ENCODE peak calls at places on chromosome 16, in six cellular contexts. O is AG04450; W is HCT116; F is CD8-positive, alpha-beta T cell; U is esophagus muscularis mucosa; Y is heart left ventricle. D is an unnamed sample. For H3K27me3, the result is how much of the 10 kb centered on the place peaks cover.

GRCh38 chr16:58933186-58933585 is 199.1 kb upstream of the GOT2 start:
- DNase-seq in U (no peak), O (no peak), W (no peak), Y (no peak), F (no peak), D (no peak)

GRCh38 chr16:8588703-8589292 is 1.5 kb downstream of the TMEM114 start:
- DNase-seq in F (no peak), O (no peak), Y (no peak), U (no peak), W (no peak), D (no peak)

GRCh38 chr16:19851476-19851875 is 33.2 kb downstream of the GPRC5B start:
- DNase-seq in O (no peak), F (no peak), Y (peak), W (no peak), U (no peak), D (no peak)

GRCh38 chr16:85562102-85562786 is 50.9 kb upstream of the GSE1 start:
- DNase-seq in O (no peak), F (no peak), W (no peak), Y (no peak), U (no peak), D (no peak)

GRCh38 chr16:48231675-48232214 is 12.4 kb upstream of the LONP2 start:
- DNase-seq in Y (no peak), O (peak), W (peak), F (no peak), U (no peak), D (no peak)

GRCh38 chr16:9836118-9836736 is 346.0 kb downstream of the GRIN2A start:
- DNase-seq in O (no peak), F (no peak), Y (no peak), U (peak), W (no peak), D (no peak)

GRCh38 chr16:30485818-30486436 is 13.4 kb downstream of the ITGAL start:
- DNase-seq in F (no peak), O (no peak), U (no peak), Y (no peak), W (no peak), D (no peak)

GRCh38 chr16:50520451-50521245 is 27.5 kb upstream of the NKD1 start:
- DNase-seq in U (peak), O (no peak), Y (no peak), F (no peak), W (no peak), D (no peak)

GRCh38 chr16:22901563-22901962 is 87.6 kb downstream of the HS3ST2 start:
- DNase-seq in O (no peak), U (no peak), F (no peak), W (no peak), Y (no peak), D (no peak)

GRCh38 chr16:84941916-84942315 is 69.4 kb downstream of the ZDHHC7 start:
- DNase-seq in O (no peak), Y (no peak), W (no peak), F (no peak), U (no peak), D (no peak)

GRCh38 chr16:68902376-68903345 is 59.3 kb downstream of the TANGO6 start:
- DNase-seq in U (no peak), Y (no peak), F (no peak), W (peak), O (peak), D (no peak)

GRCh38 chr16:49462989-49463371 is 89.4 kb downstream of the C16orf78 start:
- DNase-seq in O (no peak), W (no peak), F (no peak), U (peak), Y (no peak), D (no peak)

GRCh38 chr16:57640185-57640584 is 11.8 kb downstream of the ADGRG1 start:
- DNase-seq in F (no peak), U (no peak), Y (no peak), O (no peak), W (no peak), D (no peak)

GRCh38 chr16:10277597-10277996 is 95.4 kb upstream of the GRIN2A start:
- DNase-seq in W (no peak), O (no peak), U (no peak), Y (no peak), F (no peak), D (no peak)

GRCh38 chr16:84618428-84619102 is 687 bp upstream of the COTL1 start:
- DNase-seq in O (peak), U (no peak), Y (no peak), W (peak), F (no peak), D (no peak)

GRCh38 chr16:86039606-86040005 is 140.6 kb downstream of the IRF8 start:
- DNase-seq in O (no peak), U (no peak), W (no peak), Y (no peak), F (no peak), D (no peak)

GRCh38 chr16:9446471-9447194 is 355.2 kb downstream of the HAPSTR1 start:
- DNase-seq in Y (peak), U (peak), O (no peak), F (no peak), W (no peak), D (no peak)

GRCh38 chr16:62540496-62540895 is 504.3 kb upstream of the CDH8 start:
- DNase-seq in W (no peak), U (no peak), O (no peak), Y (no peak), F (no peak), D (no peak)

GRCh38 chr16:68972720-68973119 is 129.4 kb downstream of the TANGO6 start:
- DNase-seq in U (no peak), W (no peak), O (peak), Y (no peak), F (no peak), D (no peak)

GRCh38 chr16:47431960-47432359 is 28.9 kb downstream of the ITFG1 start:
- DNase-seq in F (no peak), U (no peak), O (no peak), W (no peak), Y (no peak), D (no peak)

GRCh38 chr16:27448531-27449433 is 46.8 kb downstream of the IL21R start:
- DNase-seq in O (no peak), F (no peak), Y (no peak), U (no peak), W (no peak), D (no peak)

GRCh38 chr16:49661465-49662187 is 194.3 kb downstream of the ZNF423 start:
- DNase-seq in O (no peak), U (no peak), W (no peak), Y (no peak), F (no peak), D (no peak)

GRCh38 chr16:31213877-31214704 is at the start of gene TRIM72:
- DNase-seq in U (no peak), W (peak), F (no peak), O (no peak), Y (no peak), D (no peak)

GRCh38 chr16:9417898-9418297 is 326.5 kb downstream of the HAPSTR1 start:
- DNase-seq in W (no peak), U (no peak), F (no peak), Y (no peak), O (no peak), D (no peak)

GRCh38 chr16:48138543-48138942 is 17.2 kb downstream of the ABCC12 start:
- DNase-seq in Y (no peak), U (no peak), O (no peak), W (no peak), F (no peak), D (no peak)

GRCh38 chr16:9258423-9259051 is 167.1 kb downstream of the HAPSTR1 start:
- DNase-seq in W (peak), Y (peak), F (no peak), U (no peak), O (no peak), D (no peak)

GRCh38 chr16:53055603-53056527 is 1.1 kb downstream of the CHD9 start:
- DNase-seq in U (no peak), O (peak), F (no peak), W (no peak), Y (peak), D (no peak)

GRCh38 chr16:32116080-32116479 is 137.0 kb upstream of the TP53TG3D start:
- DNase-seq in W (no peak), F (no peak), O (no peak), Y (no peak), U (peak), D (no peak)

GRCh38 chr16:69131167-69131748 is 1.1 kb downstream of the CHTF8 start:
- DNase-seq in F (no peak), O (no peak), Y (no peak), W (no peak), U (no peak), D (no peak)

DNA sequence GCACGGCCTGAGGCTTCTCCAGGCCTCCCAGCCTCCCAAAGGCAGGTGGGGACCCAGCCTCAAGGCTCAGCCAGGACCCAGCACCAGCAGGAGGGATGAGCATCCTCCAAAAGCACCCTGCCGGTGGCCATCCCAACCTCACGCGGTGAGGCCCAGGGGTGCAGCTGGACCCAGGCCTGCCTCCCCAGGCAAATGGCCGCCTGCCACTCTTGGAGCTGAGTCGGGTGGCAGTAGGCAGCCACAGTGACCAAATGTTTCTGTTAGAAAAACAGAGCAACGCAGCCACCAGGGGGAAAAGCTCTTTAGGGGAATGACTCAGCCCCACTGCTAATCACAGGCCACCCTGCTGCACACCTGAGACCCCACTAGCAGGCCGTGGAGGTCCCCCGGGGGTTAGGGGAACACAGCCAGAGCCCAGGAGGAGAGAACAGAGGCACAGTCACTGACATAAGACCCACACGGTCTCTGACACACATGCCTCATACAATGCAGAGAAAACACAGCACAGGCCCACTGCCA is 12.5 kb downstream of the BCAR1 start:
- DNase-seq in W (no peak), O (no peak), F (no peak), U (no peak), Y (no peak), D (no peak)
- TF ChIP-seq CTCF in W (peak), O (peak), F (no peak), U (no peak), Y (no peak), D (no peak)

GRCh38 chr16:23949630-23950290 is 114.0 kb downstream of the PRKCB start:
- DNase-seq in F (peak), Y (no peak), U (no peak), W (no peak), O (no peak), D (peak)
- H3K27ac ChIP-seq in F (peak), Y (no peak), U (no peak), W (no peak), O (no peak), D (peak)

GRCh38 chr16:67542464-67542863 is 13.8 kb downstream of the RIPOR1 start:
- DNase-seq in Y (peak), W (peak), U (no peak), O (no peak), F (peak), D (peak)

GRCh38 chr16:67541391-67542263 is 13.0 kb downstream of the RIPOR1 start:
- DNase-seq in W (no peak), F (no peak), O (no peak), U (no peak), Y (peak), D (no peak)

GRCh38 chr16:67539271-67539670 is 10.6 kb downstream of the RIPOR1 start:
- DNase-seq in W (no peak), O (no peak), Y (no peak), U (no peak), F (no peak), D (no peak)

GRCh38 chr16:67539691-67540635 is 11.3 kb downstream of the RIPOR1 start:
- DNase-seq in Y (no peak), W (no peak), O (no peak), F (no peak), U (no peak), D (no peak)

DNA sequence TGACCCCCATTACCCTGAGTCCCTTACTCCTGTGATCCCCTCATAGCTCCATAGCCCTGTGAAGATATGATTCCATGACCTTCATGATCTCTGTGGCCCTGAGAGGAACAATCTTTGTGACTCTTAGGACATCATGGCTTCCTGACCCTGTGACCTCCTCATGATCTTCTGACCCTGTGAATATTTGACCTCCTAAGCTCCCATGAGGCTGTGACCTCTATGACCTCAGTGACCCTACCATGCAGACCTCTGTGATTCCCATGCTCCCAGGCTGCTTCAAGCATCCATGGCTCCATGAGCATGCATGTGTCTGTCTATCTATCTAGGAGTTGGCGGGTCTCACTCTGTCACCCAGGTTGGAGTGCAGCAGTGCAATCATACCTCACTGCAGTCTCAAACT is 12.1 kb downstream of the RIPOR1 start:
- DNase-seq in O (no peak), Y (no peak), U (no peak), F (no peak), W (no peak), D (no peak)
- H3K27me3 ChIP-seq in O (under half), Y (under half), U (under half), F (under half), W (under half), D (under half)

GRCh38 chr16:87053016-87053982 is 263.9 kb downstream of the C16orf95 start:
- DNase-seq in F (no peak), Y (no peak), W (no peak), O (no peak), U (no peak), D (no peak)
- TF ChIP-seq CTCF in F (no peak), Y (no peak), W (peak), O (peak), U (no peak), D (no peak)

GRCh38 chr16:11757671-11758545 is 15.3 kb upstream of the TXNDC11 start:
- DNase-seq in Y (no peak), U (no peak), W (no peak), O (peak), F (no peak), D (no peak)
- H3K27ac ChIP-seq in Y (no peak), U (no peak), W (no peak), O (peak), F (no peak), D (no peak)

GRCh38 chr16:56534847-56535383 is 15.1 kb upstream of the BBS2 start:
- DNase-seq in F (no peak), Y (no peak), U (no peak), W (no peak), O (no peak), D (no peak)
- H3K27me3 ChIP-seq in F (under half), Y (under half), U (under half), W (under half), O (under half), D (under half)

GRCh38 chr16:54772400-54772799 is 158.3 kb upstream of the IRX5 start:
- DNase-seq in O (no peak), U (peak), F (no peak), W (no peak), Y (no peak), D (no peak)
- TF ChIP-seq CTCF in O (no peak), U (no peak), F (no peak), W (no peak), Y (no peak), D (no peak)

D was measured in CD4-positive, alpha-beta T cell.